ENCODE peak calls at places on chromosomes 5 and 9, in eight cellular contexts. T is testis, J is kidney, N is breast epithelium, G is IMR-90, Z is upper lobe of left lung, B is GM12865, M is AG04449. S is an unnamed sample.

GRCh38 chr5:55160493-55161209 is 680 bp downstream of the GPX8 start:
- DNase-seq in T (peak; percentile 78), J (peak; percentile 78), N (no peak), G (peak; percentile 98), Z (no peak), B (no peak), M (peak; percentile 88), S (peak; percentile 98)

GRCh38 chr5:98839469-98840383 is 66.3 kb downstream of the RGMB start:
- DNase-seq in T (peak; percentile 44), J (peak; percentile 55), N (no peak), G (no peak), Z (peak; percentile 83), B (no peak), M (no peak), S (peak; percentile 53)

GRCh38 chr5:175082866-175083590 is 358.6 kb downstream of the MSX2 start:
- DNase-seq in T (no peak), J (no peak), N (no peak), G (peak; percentile 20), Z (no peak), B (no peak), M (no peak), S (no peak)

GRCh38 chr9:93577940-93578682 is 1.7 kb downstream of the PHF2 start:
- DNase-seq in T (peak; percentile 41), J (no peak), N (no peak), G (no peak), Z (no peak), B (no peak), M (no peak), S (no peak)

GRCh38 chr9:14095272-14095671 is 218.7 kb downstream of the NFIB start:
- DNase-seq in T (no peak), J (no peak), N (no peak), G (no peak), Z (no peak), B (no peak), M (no peak), S (no peak)

GRCh38 chr9:127269440-127269839 is 4.9 kb downstream of the GARNL3 start:
- DNase-seq in T (no peak), J (no peak), N (no peak), G (no peak), Z (no peak), B (peak; percentile 35), M (no peak), S (no peak)

GRCh38 chr9:25681270-25681669 is 3.0 kb upstream of the TUSC1 start:
- DNase-seq in T (no peak), J (no peak), N (no peak), G (peak; percentile 86), Z (no peak), B (no peak), M (peak; percentile 54), S (peak; percentile 72)

GRCh38 chr5:35777358-35778087 is 79.2 kb upstream of the IL7R start:
- DNase-seq in T (peak; percentile 94), J (no peak), N (peak; percentile 53), G (peak; percentile 83), Z (no peak), B (peak; percentile 84), M (peak; percentile 41), S (peak; percentile 94)

GRCh38 chr5:173547579-173547978 is 68.9 kb downstream of the BOD1 start:
- DNase-seq in T (no peak), J (no peak), N (no peak), G (peak; percentile 44), Z (no peak), B (peak; percentile 80), M (no peak), S (peak; percentile 58)

GRCh38 chr9:137804908-137805356 is 72.7 kb upstream of the CACNA1B start:
- DNase-seq in T (no peak), J (peak; percentile 11), N (no peak), G (peak; percentile 47), Z (no peak), B (no peak), M (no peak), S (no peak)

GRCh38 chr5:31007672-31008071 is 185.8 kb upstream of the CDH6 start:
- DNase-seq in T (no peak), J (no peak), N (no peak), G (no peak), Z (no peak), B (no peak), M (no peak), S (no peak)

GRCh38 chr5:148791334-148791667 is 35.1 kb upstream of the ADRB2 start:
- DNase-seq in T (no peak), J (no peak), N (no peak), G (peak; percentile 84), Z (no peak), B (peak; percentile 81), M (no peak), S (no peak)

GRCh38 chr5:56088967-56089829 is 94.4 kb upstream of the IL6ST start:
- DNase-seq in T (no peak), J (no peak), N (no peak), G (peak; percentile 80), Z (no peak), B (peak; percentile 83), M (no peak), S (peak; percentile 75)

GRCh38 chr5:4942831-4943178 is 197.3 kb upstream of the ADAMTS16 start:
- DNase-seq in T (no peak), J (no peak), N (no peak), G (no peak), Z (peak; percentile 60), B (no peak), M (no peak), S (no peak)

GRCh38 chr5:150428106-150428876 is 15.6 kb upstream of the CD74 start:
- DNase-seq in T (peak; percentile 95), J (peak; percentile 91), N (peak; percentile 59), G (no peak), Z (no peak), B (no peak), M (no peak), S (peak; percentile 91)

GRCh38 chr5:33601881-33602280 is 161.1 kb downstream of the TARS1 start:
- DNase-seq in T (no peak), J (peak; percentile 47), N (no peak), G (no peak), Z (no peak), B (no peak), M (no peak), S (peak; percentile 52)

GRCh38 chr5:36938129-36938528 is 61.6 kb downstream of the NIPBL start:
- DNase-seq in T (no peak), J (no peak), N (no peak), G (no peak), Z (no peak), B (no peak), M (no peak), S (no peak)

GRCh38 chr9:32526042-32526706 is at the start of gene RIGI:
- DNase-seq in T (peak; percentile 95), J (peak; percentile 97), N (peak; percentile 90), G (peak; percentile 93), Z (peak; percentile 89), B (peak; percentile 79), M (peak; percentile 46), S (peak; percentile 94)

GRCh38 chr5:59021837-59022514 is 439.1 kb downstream of the RAB3C start:
- DNase-seq in T (no peak), J (peak; percentile 78), N (no peak), G (no peak), Z (no peak), B (no peak), M (no peak), S (no peak)

GRCh38 chr5:15009420-15009819 is 137.8 kb upstream of the ANKH start:
- DNase-seq in T (no peak), J (no peak), N (no peak), G (peak; percentile 69), Z (no peak), B (no peak), M (no peak), S (peak; percentile 85)

GRCh38 chr9:19409406-19410194 is 791 bp downstream of the ACER2 start:
- DNase-seq in T (peak; percentile 24), J (peak; percentile 70), N (no peak), G (no peak), Z (peak; percentile 61), B (peak; percentile 48), M (no peak), S (no peak)

GRCh38 chr5:74562116-74562515 is 78.4 kb downstream of the ENC1 start:
- DNase-seq in T (no peak), J (no peak), N (no peak), G (no peak), Z (no peak), B (no peak), M (no peak), S (no peak)

GRCh38 chr9:81035171-81035570 is 654.2 kb downstream of the TLE1 start:
- DNase-seq in T (no peak), J (no peak), N (no peak), G (peak; percentile 81), Z (no peak), B (no peak), M (peak; percentile 38), S (peak; percentile 52)

DNA sequence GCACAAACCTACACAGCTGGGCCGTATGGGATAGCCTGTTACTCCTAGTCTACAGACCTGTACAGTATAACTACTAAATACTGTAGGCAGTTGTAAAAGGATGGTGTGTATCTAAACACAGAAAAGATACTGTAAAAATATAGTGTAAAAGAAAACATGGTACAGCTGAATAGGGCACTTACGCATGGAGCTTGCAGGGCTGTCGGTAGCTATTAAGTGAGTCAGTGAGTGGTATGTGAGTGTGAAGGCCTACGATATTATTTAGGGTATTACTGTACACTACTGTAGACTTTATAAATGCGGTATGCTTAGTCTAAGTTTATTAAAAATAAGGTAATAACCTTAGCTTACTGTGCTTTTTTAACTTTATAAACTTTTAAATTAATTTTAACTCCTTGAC is 1.2 kb downstream of the ZCCHC9 start:
- DNase-seq in T (no peak), J (no peak), N (no peak), G (peak; percentile 31), Z (no peak), B (no peak), M (no peak), S (no peak)
- H3K4me3 ChIP-seq in T (peak overlapping the region; percentile 91), J (peak overlapping the region; percentile 98), N (no peak overlapping the region), G (peak overlapping the region; percentile 61), Z (no peak overlapping the region), B (no peak overlapping the region), M (peak overlapping the region; percentile 98), S (peak overlapping the region; percentile 93)

GRCh38 chr9:128716581-128717254 is 7.2 kb downstream of the ZDHHC12 start:
- DNase-seq in T (no peak), J (peak; percentile 65), N (no peak), G (no peak), Z (no peak), B (no peak), M (no peak), S (no peak)
- TF ChIP-seq CTCF in T (no peak), J (no peak), N (no peak), G (no peak), Z (no peak), B (no peak), M (no peak), S (no peak)

GRCh38 chr5:177495243-177496060 is 2.0 kb downstream of the PDLIM7 start:
- DNase-seq in T (peak; percentile 58), J (peak; percentile 95), N (no peak), G (peak; percentile 88), Z (peak; percentile 68), B (peak; percentile 60), M (peak; percentile 78), S (peak; percentile 99)
- H3K4me3 ChIP-seq in T (no peak overlapping the region), J (no peak overlapping the region), N (peak overlapping the region; percentile 67), G (peak overlapping the region; percentile 91), Z (peak overlapping the region; percentile 24), B (no peak overlapping the region), M (peak overlapping the region; percentile 93), S (peak overlapping the region; percentile 83)

DNA sequence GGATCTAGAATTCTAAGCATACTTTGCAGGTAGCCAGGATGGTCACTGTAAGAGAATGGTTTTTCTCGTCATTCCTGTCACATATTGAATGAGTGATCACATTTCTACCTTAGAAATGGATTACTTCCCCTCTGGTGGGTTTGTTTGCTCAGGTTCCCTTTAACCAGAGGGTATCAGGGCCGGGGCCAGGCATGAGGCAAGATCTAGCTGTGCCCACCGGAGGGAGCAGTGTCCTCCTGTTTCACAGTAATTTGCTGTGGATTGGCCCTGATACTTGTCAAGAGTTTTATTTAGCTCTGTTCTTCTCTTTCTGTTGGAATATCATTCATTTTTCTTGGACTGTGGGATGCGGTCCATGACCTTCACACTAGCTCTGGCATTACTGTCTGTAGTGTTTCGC is 42.3 kb upstream of the ZBED3 start:
- DNase-seq in T (peak; percentile 28), J (no peak), N (no peak), G (peak; percentile 13), Z (no peak), B (peak; percentile 29), M (no peak), S (peak; percentile 67)
- TF ChIP-seq CTCF in T (no peak), J (no peak), N (no peak), G (peak; percentile 40), Z (no peak), B (peak; percentile 24), M (peak; percentile 71), S (peak; percentile 72)

S was measured in choroid plexus epithelial cell.